ENCODE peak calls at places on chromosomes 7 and 10, in five cellular contexts. Z is RWPE1, X is brain microvascular endothelial cell, U is IMR-90, R is tibial nerve. M is an unnamed sample.

GRCh38 chr10:86747796-86748581 is 8.4 kb upstream of the BMPR1A start:
- DNase-seq in U (peak; percentile 61), R (no peak), X (no peak), Z (no peak), M (peak; percentile 56)

GRCh38 chr10:66746711-66747110 is 179.1 kb upstream of the LRRTM3 start:
- DNase-seq in X (no peak), R (no peak), U (no peak), Z (no peak), M (no peak)

GRCh38 chr7:35624299-35625186 is 70.4 kb downstream of the HERPUD2 start:
- DNase-seq in R (no peak), Z (peak; percentile 72), X (peak; percentile 33), U (peak; percentile 29), M (peak; percentile 67)

GRCh38 chr7:38858281-38858884 is 50.6 kb downstream of the VPS41 start:
- DNase-seq in X (peak; percentile 73), Z (peak; percentile 26), U (peak; percentile 81), R (no peak), M (peak; percentile 32)

GRCh38 chr7:105187302-105188169 is 173.5 kb downstream of the KMT2E start:
- DNase-seq in Z (peak; percentile 40), R (no peak), U (peak; percentile 16), X (no peak), M (no peak)

GRCh38 chr10:68506406-68506805 is 20.9 kb downstream of the SLC25A16 start:
- DNase-seq in R (no peak), X (no peak), U (no peak), Z (no peak), M (no peak)

GRCh38 chr10:130362308-130362761 is 226.1 kb downstream of the GLRX3 start:
- DNase-seq in U (no peak), Z (no peak), R (no peak), X (no peak), M (no peak)

GRCh38 chr10:80199828-80200227 is 5.5 kb downstream of the ANXA11 start:
- DNase-seq in U (peak; percentile 82), X (peak; percentile 91), R (peak; percentile 41), Z (no peak), M (peak; percentile 57)

GRCh38 chr7:127532736-127533135 is 52.7 kb downstream of the GCC1 start:
- DNase-seq in U (no peak), X (peak; percentile 3), R (no peak), Z (no peak), M (no peak)

GRCh38 chr10:16509996-16510395 is 11.7 kb downstream of the C1QL3 start:
- DNase-seq in U (peak; percentile 18), R (no peak), X (peak; percentile 40), Z (no peak), M (no peak)

GRCh38 chr10:30384791-30385201 is 35.7 kb upstream of the MTPAP start:
- DNase-seq in U (peak; percentile 34), X (peak; percentile 24), R (no peak), Z (peak; percentile 24), M (peak; percentile 14)

GRCh38 chr10:62381385-62382102 is 7.4 kb downstream of the ZNF365 start:
- DNase-seq in Z (no peak), X (no peak), U (no peak), R (no peak), M (no peak)

DNA sequence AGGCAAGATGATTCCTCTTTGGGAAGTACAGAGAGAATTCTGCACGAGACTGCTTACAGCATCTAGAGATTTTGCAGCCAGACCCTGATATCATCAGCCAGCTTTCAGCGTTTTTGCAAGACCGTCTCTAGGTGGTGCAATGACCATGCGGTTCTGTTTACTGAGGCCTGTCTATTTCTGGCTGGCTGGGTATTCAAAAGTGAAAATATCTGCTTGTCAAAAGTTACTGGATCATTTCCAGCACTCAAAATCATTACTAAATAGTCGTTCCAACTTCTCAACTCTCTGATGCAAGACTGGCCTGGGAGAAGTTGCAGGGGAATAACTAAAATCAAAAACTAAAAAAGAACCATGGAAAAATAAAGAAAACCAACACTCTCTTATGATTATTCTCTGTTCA is 240.1 kb downstream of the ELMO1 start:
- DNase-seq in R (peak; percentile 65), U (peak; percentile 62), Z (peak; percentile 41), X (peak; percentile 71), M (peak; percentile 76)
- TF ChIP-seq CTCF in R (peak; percentile 56), U (peak; percentile 52), Z (peak; percentile 68), X (peak; percentile 26), M (peak; percentile 47)

DNA sequence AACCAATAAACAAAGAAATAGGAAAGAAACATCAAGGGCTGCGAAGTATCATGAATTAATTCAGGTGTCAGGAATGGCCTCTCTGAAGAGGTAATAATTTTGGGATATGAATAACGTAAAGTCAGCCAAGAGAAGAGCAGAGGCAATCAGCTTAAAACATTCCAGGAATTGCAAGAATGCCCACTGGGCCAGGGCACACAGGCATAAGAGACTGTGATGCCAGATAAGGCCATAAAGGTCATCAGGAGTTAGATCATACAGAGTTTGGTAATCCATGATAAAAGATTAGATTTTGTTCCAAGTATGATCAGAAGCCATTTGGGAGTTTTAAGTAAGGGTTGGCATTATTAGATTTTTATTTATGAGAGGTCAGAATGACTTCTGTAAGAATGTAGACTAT is 53.3 kb upstream of the ABCB4 start:
- DNase-seq in R (no peak), Z (no peak), U (no peak), X (no peak), M (no peak)
- TF ChIP-seq CTCF in R (no peak), Z (no peak), U (no peak), X (no peak), M (no peak)

GRCh38 chr7:144787127-144787526 is 48.7 kb downstream of the TPK1 start:
- DNase-seq in X (no peak), R (no peak), U (no peak), Z (no peak), M (no peak)
- TF ChIP-seq CTCF in X (peak; percentile 17), R (no peak), U (no peak), Z (no peak), M (no peak)

DNA sequence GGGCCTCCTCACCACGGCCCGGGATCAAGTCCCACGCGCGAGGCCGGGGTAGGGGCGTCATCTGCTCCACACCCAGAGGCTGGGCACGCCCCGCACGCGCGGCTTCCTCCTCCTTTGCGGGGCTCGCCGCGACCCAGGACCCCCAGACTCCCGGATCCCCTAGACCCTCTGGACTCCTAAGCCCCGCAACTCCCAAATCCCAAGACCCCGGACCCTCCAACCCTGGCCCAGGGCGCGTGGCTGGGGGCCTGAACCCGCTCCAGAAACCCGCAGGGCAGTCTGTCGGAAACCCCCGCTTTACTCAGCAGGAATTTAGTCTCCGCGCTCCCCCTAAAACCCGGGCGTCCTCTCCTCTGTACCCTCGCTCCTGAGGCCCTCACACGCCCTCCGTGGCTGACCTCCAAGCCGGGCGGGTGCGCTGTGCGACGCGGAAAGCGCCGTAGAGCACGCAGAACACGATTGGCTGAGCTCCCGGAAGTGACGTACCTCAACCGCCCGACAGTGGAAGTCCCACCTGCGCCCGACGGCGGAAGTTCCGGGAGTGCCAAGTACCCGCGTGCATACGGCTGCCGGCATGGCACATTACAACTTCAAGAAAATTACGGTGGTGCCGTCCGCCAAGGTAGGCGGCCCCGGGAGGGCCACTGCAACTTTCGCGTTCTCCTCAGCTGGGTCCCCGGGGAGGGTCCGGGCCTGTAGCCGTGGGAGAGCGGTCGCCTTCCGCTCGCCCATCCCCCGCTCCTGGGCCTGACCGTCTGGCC is at the start of gene GTPBP4:
- DNase-seq in X (peak; percentile 96), U (peak; percentile 97), Z (peak; percentile 97), R (peak; percentile 97), M (peak; percentile 99)
- TF ChIP-seq CTCF in X (peak; percentile 3), U (peak; percentile 28), Z (peak; percentile 59), R (peak; percentile 14), M (no peak)

GRCh38 chr10:64286533-64286932 is 765.3 kb downstream of the REEP3 start:
- DNase-seq in X (no peak), R (no peak), Z (no peak), U (no peak), M (no peak)
- TF ChIP-seq CTCF in X (no peak), R (no peak), Z (no peak), U (no peak), M (no peak)

GRCh38 chr10:132939957-132940790 is 2.2 kb downstream of the CFAP46 start:
- DNase-seq in Z (peak; percentile 50), R (no peak), U (peak; percentile 47), X (peak; percentile 18), M (peak; percentile 82)

GRCh38 chr10:132940791-132941465 is 1.4 kb downstream of the CFAP46 start:
- DNase-seq in Z (no peak), R (no peak), X (no peak), U (no peak), M (no peak)

GRCh38 chr10:132939378-132939955 is 2.9 kb downstream of the CFAP46 start:
- DNase-seq in R (no peak), X (no peak), Z (no peak), U (no peak), M (no peak)

GRCh38 chr10:132937861-132938260 is 4.5 kb downstream of the CFAP46 start:
- DNase-seq in X (no peak), R (no peak), Z (no peak), U (no peak), M (no peak)

DNA sequence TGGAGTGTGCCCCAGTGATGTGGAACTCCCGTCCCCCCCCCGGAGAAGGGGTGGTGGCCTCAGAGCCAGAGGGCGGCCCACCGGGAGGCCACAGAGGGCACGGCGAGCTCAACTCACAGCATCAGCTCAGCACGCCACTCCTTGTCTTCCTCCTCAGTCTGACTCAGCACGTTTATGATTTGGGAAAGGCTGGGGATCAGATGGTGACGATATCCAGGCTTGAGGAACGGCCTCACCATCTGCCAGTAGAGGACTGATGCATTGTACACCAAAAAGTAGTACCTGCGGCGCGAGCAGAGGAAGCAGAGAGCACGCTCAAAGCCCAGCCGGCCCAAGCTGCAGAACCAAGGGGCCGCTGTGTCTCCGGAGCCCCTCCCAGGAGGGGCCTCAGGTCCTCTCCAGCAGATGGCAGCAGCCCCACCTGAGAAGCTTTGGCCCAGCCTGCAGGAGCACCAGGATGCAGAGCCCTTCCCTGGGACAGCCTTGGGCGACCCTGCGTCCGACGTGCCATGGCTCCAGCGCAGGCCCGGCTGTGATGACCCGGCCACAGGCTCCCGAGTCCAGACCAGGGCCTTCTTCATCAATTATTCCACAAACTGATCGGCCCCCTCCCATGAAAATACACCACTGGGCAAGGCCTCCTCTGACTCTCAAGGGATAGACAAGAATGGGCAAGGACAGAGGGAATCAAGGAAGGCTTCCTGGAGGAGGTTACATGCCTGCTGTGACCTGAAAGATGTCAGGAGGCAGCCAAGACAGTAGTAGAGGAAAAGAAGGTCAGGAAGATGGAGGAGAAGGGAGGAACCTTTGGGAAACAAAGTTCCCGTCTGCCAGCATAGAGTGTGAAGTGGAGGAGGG is 3.7 kb downstream of the CFAP46 start:
- DNase-seq in U (no peak), R (no peak), Z (no peak), X (peak; percentile 2), M (peak; percentile 44)
- TF ChIP-seq CTCF in U (peak; percentile 22), R (no peak), Z (peak; percentile 8), X (peak; percentile 64), M (peak; percentile 50)

M was measured in foreskin fibroblast.